ENCODE peak calls at places on chromosomes 12 and 14, in six cellular contexts. E, L, U, I, Z and T are unnamed samples.

GRCh38 chr12:31850268-31850667 is 108.9 kb upstream of the RESF1 start:
- DNase-seq in E (no peak), L (no peak), U (no peak), I (no peak), Z (no peak), T (peak; percentile 38)

GRCh38 chr14:55094630-55095157 is 34.4 kb upstream of the LGALS3 start:
- DNase-seq in E (no peak), L (no peak), U (no peak), I (no peak), Z (no peak), T (no peak)

GRCh38 chr12:80189241-80189640 is 89.9 kb downstream of the OTOGL start:
- DNase-seq in E (no peak), L (no peak), U (no peak), I (no peak), Z (no peak), T (no peak)

GRCh38 chr12:128459067-128459466 is 192.1 kb downstream of the TMEM132C start:
- DNase-seq in E (no peak), L (no peak), U (no peak), I (peak; percentile 36), Z (no peak), T (no peak)

GRCh38 chr14:93780811-93781210 is 7.5 kb downstream of the PRIMA1 start:
- DNase-seq in E (no peak), L (no peak), U (no peak), I (no peak), Z (no peak), T (no peak)

GRCh38 chr12:119803391-119803791 is 73.7 kb downstream of the CIT start:
- DNase-seq in E (no peak), L (peak; percentile 41), U (no peak), I (peak; percentile 21), Z (no peak), T (no peak)

GRCh38 chr14:74302160-74302628 is 540 bp downstream of the ABCD4 start:
- DNase-seq in E (no peak), L (peak; percentile 67), U (peak; percentile 58), I (no peak), Z (peak; percentile 39), T (peak; percentile 71)

GRCh38 chr14:103142031-103142430 is 18.8 kb downstream of the TNFAIP2 start:
- DNase-seq in E (no peak), L (no peak), U (no peak), I (no peak), Z (no peak), T (no peak)

GRCh38 chr12:92928962-92929915 is at the start of gene EEA1:
- DNase-seq in E (peak; percentile 89), L (peak; percentile 99), U (peak; percentile 91), I (peak; percentile 94), Z (peak; percentile 99), T (peak; percentile 96)

GRCh38 chr12:92926549-92926948 is 2.5 kb downstream of the EEA1 start:
- DNase-seq in E (no peak), L (no peak), U (no peak), I (no peak), Z (no peak), T (no peak)

GRCh38 chr12:92928431-92928961 is 599 bp downstream of the EEA1 start:
- DNase-seq in E (no peak), L (peak; percentile 77), U (no peak), I (no peak), Z (peak; percentile 64), T (peak; percentile 26)

GRCh38 chr12:92927436-92928116 is 1.5 kb downstream of the EEA1 start:
- DNase-seq in E (no peak), L (no peak), U (peak; percentile 63), I (no peak), Z (peak; percentile 17), T (no peak)

GRCh38 chr12:92927055-92927435 is 2.0 kb downstream of the EEA1 start:
- DNase-seq in E (no peak), L (peak; percentile 25), U (peak; percentile 29), I (no peak), Z (no peak), T (no peak)
- TF ChIP-seq JUND in E (no peak), L (no peak), U (no peak), I (no peak), Z (no peak), T (no peak)

GRCh38 chr12:77845831-77846230 is 15.1 kb downstream of the NAV3 start:
- DNase-seq in E (no peak), L (no peak), U (no peak), I (no peak), Z (no peak), T (no peak)

GRCh38 chr12:77850698-77851097 is 20.0 kb downstream of the NAV3 start:
- DNase-seq in E (no peak), L (no peak), U (no peak), I (no peak), Z (no peak), T (no peak)

GRCh38 chr12:77847060-77847541 is 16.4 kb downstream of the NAV3 start:
- DNase-seq in E (no peak), L (no peak), U (no peak), I (no peak), Z (no peak), T (no peak)

GRCh38 chr12:77842430-77842829 is 11.7 kb downstream of the NAV3 start:
- DNase-seq in E (no peak), L (no peak), U (peak; percentile 68), I (no peak), Z (no peak), T (no peak)

GRCh38 chr12:77847665-77848431 is 17.2 kb downstream of the NAV3 start:
- DNase-seq in E (peak; percentile 59), L (no peak), U (no peak), I (no peak), Z (no peak), T (no peak)
- TF ChIP-seq JUND in E (peak; percentile 61), L (no peak), U (no peak), I (no peak), Z (no peak), T (no peak)

GRCh38 chr12:11067514-11067913 is 5.4 kb upstream of the TAS2R46 start:
- DNase-seq in E (no peak), L (no peak), U (no peak), I (no peak), Z (no peak), T (no peak)
- TF ChIP-seq JUND in E (no peak), L (no peak), U (no peak), I (no peak), Z (no peak), T (no peak)

GRCh38 chr12:12501121-12501520 is 61.5 kb downstream of the DUSP16 start:
- DNase-seq in E (no peak), L (no peak), U (no peak), I (no peak), Z (no peak), T (no peak)

GRCh38 chr12:12498210-12498609 is 64.5 kb downstream of the DUSP16 start:
- DNase-seq in E (no peak), L (no peak), U (no peak), I (no peak), Z (no peak), T (no peak)

GRCh38 chr12:12502813-12503146 is 59.9 kb downstream of the DUSP16 start:
- DNase-seq in E (no peak), L (no peak), U (no peak), I (no peak), Z (no peak), T (no peak)

GRCh38 chr12:12503384-12504078 is 59.1 kb downstream of the DUSP16 start:
- DNase-seq in E (no peak), L (no peak), U (no peak), I (peak; percentile 27), Z (no peak), T (no peak)

DNA sequence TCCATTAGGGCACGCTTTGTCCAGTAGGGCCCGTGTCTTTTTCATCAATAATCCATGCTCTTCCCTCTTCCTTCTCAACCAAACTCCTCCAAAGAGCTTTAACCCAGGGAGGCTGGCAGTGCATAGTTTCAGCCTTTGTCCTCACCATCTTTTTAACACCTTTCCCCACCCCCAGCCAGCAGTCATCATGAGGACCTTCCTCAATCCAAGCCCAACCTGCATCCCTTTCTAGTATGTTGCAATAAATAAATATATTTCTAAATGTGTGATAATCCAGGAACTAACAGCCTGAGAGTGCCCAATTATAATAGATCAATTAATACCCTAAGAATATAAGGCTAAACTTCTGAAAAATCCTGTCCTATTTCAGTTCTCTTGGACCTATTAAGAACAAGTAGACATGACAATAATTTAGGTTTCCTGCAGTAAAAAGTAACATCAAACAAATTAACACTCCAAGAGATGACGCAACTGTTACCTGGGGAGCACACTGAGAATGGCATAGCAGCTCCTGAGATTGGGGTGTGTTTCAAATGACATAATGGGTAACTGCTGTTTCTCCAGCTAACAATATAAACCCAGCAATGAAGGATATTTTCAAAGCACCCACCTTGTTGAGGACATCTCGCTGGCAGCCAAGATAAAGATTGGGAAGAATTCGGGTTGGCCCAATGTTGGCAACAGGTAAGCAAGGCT is 62.6 kb downstream of the DUSP16 start:
- DNase-seq in E (no peak), L (no peak), U (no peak), I (no peak), Z (no peak), T (no peak)
- TF ChIP-seq JUND in E (no peak), L (no peak), U (no peak), I (no peak), Z (no peak), T (no peak)

GRCh38 chr12:42588981-42589464 is 523 bp downstream of the PRICKLE1 start:
- DNase-seq in E (no peak), L (peak; percentile 74), U (no peak), I (no peak), Z (peak; percentile 31), T (no peak)
- TF ChIP-seq JUND in E (no peak), L (no peak), U (no peak), I (no peak), Z (no peak), T (no peak)

DNA sequence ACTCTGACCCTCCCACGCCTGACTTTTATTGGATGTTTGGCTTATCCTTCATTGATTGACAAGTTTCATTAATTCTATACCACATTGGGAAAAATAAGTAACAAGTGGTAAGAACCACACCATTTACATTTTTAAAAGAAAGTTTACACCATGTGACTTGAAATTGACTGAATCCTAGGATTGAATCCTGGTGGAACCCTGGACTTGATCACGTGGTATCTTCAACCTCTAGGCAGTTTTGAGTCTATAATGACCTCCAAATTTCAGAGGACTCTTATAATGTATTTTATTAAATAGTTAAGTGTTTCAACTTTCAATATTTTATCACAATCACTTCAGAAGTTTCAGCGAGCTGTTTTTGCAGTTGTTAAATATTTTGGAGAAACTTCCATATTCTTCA is 172.0 kb downstream of the SLC6A15 start:
- DNase-seq in E (no peak), L (no peak), U (no peak), I (no peak), Z (no peak), T (no peak)
- TF ChIP-seq JUND in E (no peak), L (no peak), U (no peak), I (no peak), Z (no peak), T (no peak)